ENCODE peak calls at places on chromosome 19, in ten cellular contexts. W, P, Y, O, Q, K, A, V, U and S are unnamed samples.

GRCh38 chr19:48443731-48444128 is 2.1 kb upstream of the GRWD1 start:
- DNase-seq in Y (no peak), K (no peak), V (no peak), P (no peak), W (no peak), O (no peak), A (no peak), U (no peak), Q (no peak), S (no peak)

GRCh38 chr19:11286312-11286974 is 9.5 kb upstream of the TSPAN16 start:
- DNase-seq in A (peak; percentile 11), Y (no peak), V (no peak), Q (no peak), P (no peak), W (no peak), U (no peak), O (no peak), K (peak; percentile 58), S (no peak)

GRCh38 chr19:1063030-1063908 is 3.7 kb upstream of the ARHGAP45 start:
- DNase-seq in W (no peak), V (peak; percentile 30), P (no peak), U (no peak), O (no peak), Q (no peak), K (no peak), Y (peak; percentile 93), A (no peak), S (no peak)

GRCh38 chr19:55644191-55644833 is 863 bp downstream of the ZNF581 start:
- DNase-seq in O (no peak), K (no peak), W (no peak), U (no peak), A (no peak), V (no peak), Q (no peak), P (no peak), Y (no peak), S (no peak)

GRCh38 chr19:1401138-1401888 is at the start of gene GAMT:
- DNase-seq in K (peak; percentile 37), Y (peak; percentile 90), V (peak; percentile 55), A (no peak), P (no peak), U (peak; percentile 87), Q (no peak), W (peak; percentile 67), O (peak; percentile 23), S (no peak)

GRCh38 chr19:34218818-34219164 is 35.6 kb upstream of the GARRE1 start:
- DNase-seq in Y (no peak), W (no peak), K (no peak), U (no peak), Q (no peak), A (no peak), P (no peak), V (no peak), O (no peak), S (no peak)

GRCh38 chr19:52212572-52213255 is 22.9 kb downstream of the PPP2R1A start:
- DNase-seq in U (no peak), O (no peak), A (no peak), Y (no peak), V (no peak), W (no peak), P (no peak), Q (no peak), K (no peak), S (no peak)

GRCh38 chr19:46125447-46125846 is 959 bp upstream of the IGFL3 start:
- DNase-seq in V (no peak), A (no peak), K (no peak), U (no peak), Y (no peak), Q (no peak), P (no peak), W (no peak), O (no peak), S (no peak)